ENCODE peak calls at places on chromosomes 4 and X, in seven cellular contexts. W, M, Y, C, G, I and V are unnamed samples.

GRCh38 chrX:110395877-110396276 is 37.2 kb downstream of the RTL9 start:
- DNase-seq in W (no peak), M (no peak), Y (no peak), C (no peak), G (no peak), I (no peak), V (no peak)

GRCh38 chrX:127708155-127708554 is 344.0 kb downstream of the ACTRT1 start:
- DNase-seq in W (no peak), M (no peak), Y (no peak), C (no peak), G (no peak), I (no peak), V (peak; percentile 6)

GRCh38 chr4:1803523-1804423 is 10.7 kb downstream of the FGFR3 start:
- DNase-seq in W (no peak), M (no peak), Y (no peak), C (no peak), G (no peak), I (no peak), V (no peak)

GRCh38 chrX:16930392-16930791 is 16.1 kb upstream of the REPS2 start:
- DNase-seq in W (no peak), M (no peak), Y (no peak), C (no peak), G (no peak), I (no peak), V (no peak)

GRCh38 chrX:97628807-97629596 is 745.3 kb downstream of the RPA4 start:
- DNase-seq in W (no peak), M (no peak), Y (no peak), C (no peak), G (no peak), I (no peak), V (no peak)

GRCh38 chr4:159698336-159698735 is 595.5 kb downstream of the RAPGEF2 start:
- DNase-seq in W (no peak), M (no peak), Y (no peak), C (no peak), G (no peak), I (no peak), V (peak; percentile 27)

GRCh38 chr4:176879370-176880116 is 86.8 kb upstream of the VEGFC start:
- DNase-seq in W (no peak), M (no peak), Y (no peak), C (no peak), G (no peak), I (no peak), V (no peak)

GRCh38 chr4:2829933-2830451 is 13.7 kb upstream of the ADD1 start:
- DNase-seq in W (no peak), M (no peak), Y (no peak), C (no peak), G (no peak), I (no peak), V (no peak)

GRCh38 chr4:7645956-7646355 is 211.2 kb upstream of the PSAPL1 start:
- DNase-seq in W (no peak), M (no peak), Y (no peak), C (no peak), G (no peak), I (no peak), V (no peak)

GRCh38 chr4:7901274-7901845 is 38.3 kb downstream of the AFAP1 start:
- DNase-seq in W (no peak), M (no peak), Y (no peak), C (no peak), G (no peak), I (no peak), V (no peak)

GRCh38 chr4:174516345-174516744 is 5.9 kb downstream of the HPGD start:
- DNase-seq in W (no peak), M (no peak), Y (no peak), C (no peak), G (no peak), I (no peak), V (no peak)

GRCh38 chrX:43505759-43506158 is 150.3 kb upstream of the MAOA start:
- DNase-seq in W (no peak), M (no peak), Y (no peak), C (no peak), G (no peak), I (no peak), V (no peak)

GRCh38 chr4:142088906-142089305 is 452.5 kb downstream of the IL15 start:
- DNase-seq in W (no peak), M (no peak), Y (peak; percentile 8), C (no peak), G (no peak), I (peak; percentile 3), V (no peak)

GRCh38 chr4:161320377-161320776 is 843.4 kb downstream of the FSTL5 start:
- DNase-seq in W (peak; percentile 3), M (no peak), Y (peak; percentile 1), C (no peak), G (peak; percentile 8), I (peak; percentile 8), V (peak; percentile 42)

GRCh38 chr4:101178731-101179130 is 168.6 kb downstream of the PPP3CA start:
- DNase-seq in W (no peak), M (no peak), Y (no peak), C (no peak), G (no peak), I (no peak), V (no peak)

GRCh38 chr4:8534129-8534528 is 46.1 kb upstream of the GPR78 start:
- DNase-seq in W (peak; percentile 36), M (no peak), Y (peak; percentile 52), C (no peak), G (no peak), I (no peak), V (peak; percentile 57)

GRCh38 chrX:68732906-68733493 is 85.5 kb downstream of the STARD8 start:
- DNase-seq in W (no peak), M (peak; percentile 52), Y (peak; percentile 52), C (no peak), G (peak; percentile 24), I (peak; percentile 41), V (peak; percentile 8)

GRCh38 chr4:2786152-2786671 is 6.7 kb upstream of the SH3BP2 start:
- DNase-seq in W (no peak), M (peak; percentile 57), Y (no peak), C (no peak), G (no peak), I (no peak), V (no peak)

GRCh38 chrX:9252182-9252581 is 212.7 kb upstream of the TBL1X start:
- DNase-seq in W (no peak), M (no peak), Y (no peak), C (no peak), G (no peak), I (no peak), V (no peak)

GRCh38 chr4:1463088-1463926 is 57.1 kb upstream of the NKX1-1 start:
- DNase-seq in W (no peak), M (no peak), Y (peak; percentile 36), C (no peak), G (no peak), I (no peak), V (no peak)